ENCODE peak calls at places on chromosomes 12 and 14, in nine cellular contexts. B, L, D, X, J, U, F, O and C are unnamed samples.

GRCh38 chr12:64737539-64737938 is 21.7 kb downstream of the GNS start:
- DNase-seq in O (no peak), F (no peak), X (no peak), B (no peak), D (no peak), L (peak; percentile 14), J (peak; percentile 42), U (no peak), C (no peak)

GRCh38 chr12:26648584-26648983 is 184.4 kb downstream of the ITPR2 start:
- DNase-seq in X (no peak), L (no peak), F (no peak), O (peak; percentile 90), B (no peak), J (peak; percentile 83), D (no peak), U (no peak), C (peak; percentile 86)

GRCh38 chr14:81363746-81364400 is 36.3 kb downstream of the STON2 start:
- DNase-seq in X (no peak), O (no peak), D (no peak), L (no peak), J (peak; percentile 47), U (no peak), F (peak; percentile 30), B (no peak), C (no peak)

GRCh38 chr14:52873694-52874093 is 77.2 kb downstream of the FERMT2 start:
- DNase-seq in U (no peak), F (no peak), L (no peak), J (peak; percentile 27), B (no peak), O (peak; percentile 83), D (no peak), X (no peak), C (no peak)

GRCh38 chr12:14710632-14711324 is 14.4 kb upstream of the GUCY2C start:
- DNase-seq in D (no peak), X (no peak), F (no peak), B (no peak), L (no peak), U (no peak), O (no peak), J (no peak), C (no peak)

GRCh38 chr12:28795306-28795705 is 353.8 kb upstream of the FAR2 start:
- DNase-seq in O (no peak), D (no peak), J (peak; percentile 60), F (no peak), U (no peak), X (no peak), B (no peak), L (no peak), C (peak; percentile 20)

GRCh38 chr12:59484575-59484974 is 111.3 kb upstream of the SLC16A7 start:
- DNase-seq in F (no peak), L (no peak), D (no peak), X (no peak), B (no peak), J (no peak), O (no peak), U (no peak), C (no peak)

GRCh38 chr12:123690191-123690840 is 19.4 kb downstream of the TCTN2 start:
- DNase-seq in D (peak; percentile 73), J (peak; percentile 19), X (no peak), B (no peak), L (no peak), F (no peak), U (no peak), O (no peak), C (no peak)

GRCh38 chr12:43806737-43807072 is 588 bp upstream of the TWF1 start:
- DNase-seq in F (no peak), J (no peak), L (no peak), O (no peak), D (no peak), X (no peak), B (no peak), U (no peak), C (no peak)

GRCh38 chr12:95623554-95624170 is 72.4 kb upstream of the USP44 start:
- DNase-seq in L (peak; percentile 18), U (peak; percentile 66), O (peak; percentile 93), F (peak; percentile 62), D (peak; percentile 56), J (peak; percentile 68), B (peak; percentile 83), X (no peak), C (peak; percentile 83)

GRCh38 chr14:104425171-104425681 is 154.3 kb upstream of the C14orf180 start:
- DNase-seq in O (no peak), B (no peak), U (no peak), L (no peak), F (no peak), D (no peak), X (no peak), J (no peak), C (no peak)

GRCh38 chr12:53127169-53127568 is 23.9 kb downstream of the SOAT2 start:
- DNase-seq in F (no peak), L (no peak), B (no peak), O (no peak), D (no peak), X (no peak), U (no peak), J (no peak), C (no peak)

GRCh38 chr12:111462134-111462821 is 56.6 kb downstream of the SH2B3 start:
- DNase-seq in L (no peak), J (no peak), U (no peak), X (no peak), B (no peak), F (no peak), D (no peak), O (peak; percentile 28), C (no peak)

GRCh38 chr14:94345344-94346072 is 22.4 kb upstream of the SERPINA6 start:
- DNase-seq in U (no peak), X (no peak), D (no peak), O (peak; percentile 89), B (no peak), J (peak; percentile 91), L (no peak), F (no peak), C (peak; percentile 79)

GRCh38 chr12:128909653-128910052 is 56.4 kb downstream of the GLT1D1 start:
- DNase-seq in L (no peak), D (no peak), U (no peak), O (no peak), B (no peak), J (no peak), X (no peak), F (no peak), C (no peak)

DNA sequence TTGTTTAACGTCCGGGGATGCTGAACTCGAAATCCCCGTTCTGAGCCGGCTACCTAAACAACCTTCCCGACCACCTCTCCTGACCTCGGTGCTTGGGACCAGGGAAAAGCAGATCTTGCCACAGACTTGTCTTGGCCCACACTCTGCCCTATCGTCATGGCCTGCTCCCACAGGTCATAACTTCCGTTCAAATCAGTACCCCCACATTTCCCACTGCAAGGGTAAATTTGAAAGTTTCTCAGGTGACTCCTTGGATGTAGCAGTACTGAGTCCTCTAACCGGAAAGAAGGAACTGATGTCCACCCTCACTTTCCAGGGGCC is 612 bp upstream of the RBM23 start:
- DNase-seq in D (no peak), F (no peak), X (no peak), J (no peak), O (no peak), L (no peak), U (no peak), B (no peak), C (no peak)
- H3K27ac ChIP-seq in D (peak overlapping the region; percentile 99), F (peak overlapping the region; percentile 65), X (peak overlapping the region; percentile 100), J (peak overlapping the region; percentile 69), O (peak overlapping the region; percentile 67), L (peak overlapping the region; percentile 87), U (peak overlapping the region; percentile 95), B (peak overlapping the region; percentile 100), C (peak overlapping the region; percentile 56)

GRCh38 chr12:89038831-89039509 is 313.3 kb downstream of the DUSP6 start:
- DNase-seq in U (no peak), B (no peak), F (no peak), O (no peak), D (no peak), L (peak; percentile 53), X (no peak), J (no peak), C (no peak)

GRCh38 chr12:89040146-89040964 is 311.9 kb downstream of the DUSP6 start:
- DNase-seq in U (no peak), D (no peak), X (peak; percentile 12), J (peak; percentile 78), F (no peak), O (peak; percentile 43), B (peak; percentile 46), L (peak; percentile 97), C (peak; percentile 71)
- H3K4me3 ChIP-seq in U (no peak overlapping the region), D (no peak overlapping the region), X (no peak overlapping the region), J (no peak overlapping the region), F (no peak overlapping the region), O (no peak overlapping the region), B (no peak overlapping the region), L (peak overlapping the region; percentile 34), C (no peak overlapping the region)

DNA sequence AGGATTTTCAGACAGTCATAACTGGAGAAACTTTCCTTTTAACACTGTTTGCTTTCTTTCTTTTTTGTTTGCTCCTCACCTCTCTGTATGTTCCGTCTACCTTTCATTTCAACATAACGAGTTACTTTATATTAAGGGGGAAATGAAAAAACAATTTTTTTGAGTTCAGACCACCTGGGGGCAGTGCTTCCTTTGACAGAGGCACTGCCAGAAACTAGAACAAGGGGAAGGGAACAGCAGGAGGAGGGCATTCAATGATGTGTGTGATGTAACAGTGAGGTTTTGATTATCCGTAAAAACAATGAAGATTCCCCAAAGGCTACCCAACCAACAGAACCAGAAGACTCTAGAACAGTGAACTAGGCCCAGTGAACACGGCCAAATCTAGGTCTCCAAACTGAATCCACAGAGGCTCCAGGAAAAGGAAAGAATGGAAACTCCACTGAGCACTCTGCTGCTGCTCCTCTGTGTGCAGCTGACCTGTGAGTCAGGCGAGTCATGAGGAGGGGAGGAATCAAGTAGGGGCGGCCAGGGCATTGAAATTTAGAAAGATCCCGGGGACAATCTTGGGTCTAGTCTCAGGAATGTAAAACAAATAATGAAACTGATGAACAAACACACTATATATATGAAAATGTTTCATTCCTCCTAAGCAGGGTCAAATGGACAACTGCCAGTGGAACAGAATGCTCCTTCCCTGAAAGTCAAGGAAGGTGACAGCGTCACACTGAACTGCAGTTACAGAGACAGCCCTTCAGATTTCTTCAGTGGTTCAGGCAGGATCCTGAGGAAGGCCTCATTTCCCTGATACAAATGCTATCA is 323.5 kb downstream of the DAD1 start:
- DNase-seq in U (no peak), J (peak; percentile 73), L (peak; percentile 4), F (no peak), B (no peak), O (peak; percentile 6), X (no peak), D (no peak), C (peak; percentile 35)
- TF ChIP-seq CTCF in U (no peak), J (peak; percentile 9), L (peak; percentile 41), F (peak; percentile 6), B (no peak), O (peak; percentile 6), X (no peak), D (no peak), C (peak; percentile 58)

DNA sequence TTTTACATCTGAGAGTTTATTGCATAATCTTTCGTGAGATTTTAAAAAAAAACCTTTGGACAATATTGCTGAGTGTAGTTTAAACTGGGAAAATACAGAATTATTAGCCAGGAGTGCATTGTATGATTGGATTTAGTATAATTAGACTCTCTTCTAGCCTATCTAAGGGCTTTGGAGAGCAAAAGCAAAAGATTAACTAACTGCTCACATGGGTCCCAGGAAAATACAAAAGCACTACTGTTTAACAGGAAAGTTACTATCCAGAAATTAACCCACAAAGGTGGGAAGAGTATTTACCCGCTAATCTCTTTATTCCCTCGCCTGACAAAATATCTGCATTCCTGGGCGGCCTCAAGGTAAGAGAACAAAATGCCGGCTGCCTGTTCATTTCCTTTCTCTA is 309.5 kb downstream of the ATXN7L3B start:
- DNase-seq in F (no peak), J (no peak), U (no peak), B (no peak), O (no peak), X (no peak), D (no peak), L (no peak), C (no peak)
- H3K27ac ChIP-seq in F (no peak overlapping the region), J (no peak overlapping the region), U (no peak overlapping the region), B (no peak overlapping the region), O (no peak overlapping the region), X (no peak overlapping the region), D (no peak overlapping the region), L (no peak overlapping the region), C (no peak overlapping the region)